ENCODE peak calls at places on chromosomes 3 and 15, in seven cellular contexts. S, P, B, J, N, T and A are unnamed samples.

GRCh38 chr3:125287248-125287647 is 74.7 kb upstream of the SLC12A8 start:
- DNase-seq in S (no peak), P (no peak), B (no peak), J (no peak), N (no peak), T (no peak), A (no peak)

GRCh38 chr15:25863067-25863967 is at the start of gene ATP10A:
- DNase-seq in S (peak; percentile 37), P (peak; percentile 71), B (no peak), J (peak; percentile 29), N (no peak), T (no peak), A (peak; percentile 40)

GRCh38 chr15:90680371-90680935 is 36.7 kb upstream of the BLM start:
- DNase-seq in S (peak; percentile 54), P (peak; percentile 98), B (no peak), J (no peak), N (no peak), T (no peak), A (no peak)

GRCh38 chr3:160756907-160757623 is 1.0 kb downstream of the PPM1L start:
- DNase-seq in S (peak; percentile 12), P (no peak), B (peak; percentile 50), J (no peak), N (peak; percentile 34), T (no peak), A (peak; percentile 23)

GRCh38 chr15:35043380-35044095 is 41.6 kb downstream of the NANOGP8 start:
- DNase-seq in S (no peak), P (no peak), B (no peak), J (no peak), N (no peak), T (no peak), A (no peak)

GRCh38 chr15:40069178-40070165 is 30.5 kb upstream of the SRP14 start:
- DNase-seq in S (peak; percentile 68), P (no peak), B (peak; percentile 94), J (peak; percentile 84), N (peak; percentile 84), T (no peak), A (peak; percentile 94)

GRCh38 chr3:191070201-191070600 is 128.8 kb upstream of the OSTN start:
- DNase-seq in S (no peak), P (peak; percentile 95), B (no peak), J (no peak), N (no peak), T (no peak), A (no peak)

GRCh38 chr3:154886437-154886836 is 193.7 kb upstream of the MME start:
- DNase-seq in S (no peak), P (peak; percentile 100), B (no peak), J (no peak), N (no peak), T (no peak), A (no peak)

GRCh38 chr3:124442463-124442862 is 287.8 kb upstream of the UMPS start:
- DNase-seq in S (no peak), P (no peak), B (no peak), J (peak; percentile 14), N (no peak), T (no peak), A (no peak)

GRCh38 chr15:60626669-60627068 is 147.7 kb upstream of the ICE2 start:
- DNase-seq in S (no peak), P (peak; percentile 7), B (no peak), J (no peak), N (no peak), T (no peak), A (no peak)

GRCh38 chr15:90437516-90437915 is 49.5 kb downstream of the IQGAP1 start:
- DNase-seq in S (no peak), P (no peak), B (no peak), J (no peak), N (no peak), T (no peak), A (no peak)

GRCh38 chr3:113214917-113215595 is 3.7 kb downstream of the BOC start:
- DNase-seq in S (no peak), P (peak; percentile 73), B (no peak), J (no peak), N (no peak), T (no peak), A (no peak)

GRCh38 chr15:41917767-41918430 is 24.0 kb upstream of the SPTBN5 start:
- DNase-seq in S (no peak), P (peak; percentile 84), B (peak; percentile 67), J (peak; percentile 31), N (no peak), T (peak; percentile 48), A (no peak)

GRCh38 chr3:115022835-115023398 is 124.2 kb downstream of the ZBTB20 start:
- DNase-seq in S (no peak), P (peak; percentile 12), B (no peak), J (no peak), N (no peak), T (no peak), A (no peak)

GRCh38 chr3:186418601-186419238 is 56.7 kb upstream of the DGKG start:
- DNase-seq in S (no peak), P (no peak), B (no peak), J (no peak), N (no peak), T (no peak), A (no peak)

GRCh38 chr3:23807161-23808015 is 1.6 kb downstream of the UBE2E1 start:
- DNase-seq in S (no peak), P (peak; percentile 51), B (no peak), J (no peak), N (no peak), T (no peak), A (peak; percentile 42)

GRCh38 chr15:52466716-52467115 is 62.0 kb downstream of the MYO5A start:
- DNase-seq in S (no peak), P (no peak), B (no peak), J (no peak), N (no peak), T (no peak), A (no peak)

GRCh38 chr3:50441818-50442217 is 61.6 kb downstream of the CACNA2D2 start:
- DNase-seq in S (no peak), P (no peak), B (no peak), J (no peak), N (no peak), T (no peak), A (no peak)

GRCh38 chr3:155323063-155323666 is 29.7 kb upstream of the STRIT1 start:
- DNase-seq in S (no peak), P (peak; percentile 89), B (no peak), J (peak; percentile 78), N (no peak), T (peak; percentile 50), A (peak; percentile 78)

GRCh38 chr15:70584838-70585706 is 178.3 kb downstream of the UACA start:
- DNase-seq in S (no peak), P (peak; percentile 24), B (peak; percentile 59), J (peak; percentile 52), N (no peak), T (no peak), A (peak; percentile 33)

GRCh38 chr3:161371441-161372320 is at the start of gene SPTSSB:
- DNase-seq in S (no peak), P (no peak), B (peak; percentile 53), J (peak; percentile 15), N (no peak), T (no peak), A (no peak)

GRCh38 chr15:101004500-101004899 is 85.3 kb downstream of the LRRK1 start:
- DNase-seq in S (no peak), P (no peak), B (no peak), J (no peak), N (no peak), T (no peak), A (peak; percentile 0)

GRCh38 chr15:60004846-60005351 is 788 bp downstream of the FOXB1 start:
- DNase-seq in S (no peak), P (peak; percentile 6), B (peak; percentile 51), J (peak; percentile 48), N (no peak), T (no peak), A (no peak)

GRCh38 chr15:95439812-95440380 is 890.6 kb upstream of the NR2F2 start:
- DNase-seq in S (no peak), P (peak; percentile 68), B (no peak), J (no peak), N (no peak), T (no peak), A (no peak)

GRCh38 chr3:179700716-179701115 is 47.9 kb downstream of the USP13 start:
- DNase-seq in S (no peak), P (no peak), B (no peak), J (no peak), N (no peak), T (no peak), A (no peak)

GRCh38 chr15:44569316-44569715 is 32.4 kb downstream of the EIF3J start:
- DNase-seq in S (no peak), P (no peak), B (no peak), J (no peak), N (no peak), T (no peak), A (no peak)

GRCh38 chr15:67861983-67862382 is 22.1 kb upstream of the RNU6-1 start:
- DNase-seq in S (no peak), P (no peak), B (no peak), J (no peak), N (no peak), T (no peak), A (no peak)

GRCh38 chr15:75867428-75867827 is 24.2 kb downstream of the UBE2Q2 start:
- DNase-seq in S (no peak), P (no peak), B (no peak), J (no peak), N (no peak), T (no peak), A (no peak)
- H3K27ac ChIP-seq in S (no peak overlapping the region), P (no peak overlapping the region), B (no peak overlapping the region), J (no peak overlapping the region), N (no peak overlapping the region), T (no peak overlapping the region), A (no peak overlapping the region)

DNA sequence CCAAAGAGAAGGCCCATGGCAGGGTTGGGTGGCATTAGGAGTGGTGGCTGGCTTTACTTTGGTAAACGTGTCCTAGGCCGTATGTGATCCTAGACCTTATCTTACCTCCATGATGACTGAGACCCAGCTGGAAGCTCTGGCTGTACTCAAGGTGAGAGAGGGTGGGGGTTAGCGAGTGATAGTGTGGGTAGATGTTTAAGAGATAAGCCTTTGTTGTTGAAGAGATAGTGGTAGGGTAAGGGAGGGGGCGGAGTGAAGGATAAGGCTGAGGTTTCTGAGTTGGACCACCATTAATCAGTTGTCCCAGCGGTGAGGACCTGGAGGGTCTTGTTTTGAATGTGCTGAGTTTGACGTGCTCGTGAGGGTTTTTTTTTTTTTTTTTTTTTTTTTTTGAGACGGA is 61.5 kb upstream of the ULK4 start:
- DNase-seq in S (no peak), P (no peak), B (no peak), J (no peak), N (no peak), T (no peak), A (no peak)
- H3K4me1 ChIP-seq in S (peaks cover 35% of the 10 kb centered on the region), P (peaks cover 29% of the 10 kb centered on the region), B (peaks cover 16% of the 10 kb centered on the region), J (peaks cover 61% of the 10 kb centered on the region), N (peaks cover 20% of the 10 kb centered on the region), T (peaks cover 25% of the 10 kb centered on the region), A (peaks cover 44% of the 10 kb centered on the region)

GRCh38 chr15:85777291-85778106 is 17.2 kb downstream of the KLHL25 start:
- DNase-seq in S (no peak), P (no peak), B (no peak), J (no peak), N (no peak), T (no peak), A (no peak)
- TF ChIP-seq POLR2A in S (no peak), P (no peak), B (no peak), J (no peak), N (no peak), T (no peak), A (no peak)

DNA sequence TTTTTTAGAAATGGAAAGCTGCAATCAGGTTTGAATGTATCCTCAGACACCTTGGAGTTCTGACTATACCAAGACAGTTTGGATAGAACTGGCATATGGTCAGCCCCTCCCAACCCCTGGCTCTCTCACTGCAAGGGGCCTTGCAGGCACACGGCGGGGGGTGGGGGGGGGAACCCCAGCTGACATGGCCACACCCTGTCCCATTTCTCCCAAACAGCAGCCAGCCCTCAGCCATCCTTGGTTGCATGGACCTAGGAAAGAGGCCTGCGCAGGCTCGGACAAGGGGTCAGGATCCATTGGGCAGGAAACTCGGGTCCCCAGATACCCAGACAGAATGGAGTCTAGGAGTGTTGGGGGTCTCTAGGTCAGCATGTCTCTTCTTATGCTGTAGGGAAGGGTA is 14.5 kb downstream of the CAND2 start:
- DNase-seq in S (no peak), P (no peak), B (no peak), J (no peak), N (no peak), T (peak; percentile 59), A (no peak)
- H3K27ac ChIP-seq in S (peak overlapping the region; percentile 89), P (no peak overlapping the region), B (peak overlapping the region; percentile 63), J (peak overlapping the region; percentile 83), N (no peak overlapping the region), T (peak overlapping the region; percentile 13), A (no peak overlapping the region)